ENCODE peak calls at places on chromosomes 1 and 21, in five cellular contexts. P is IMR-90; Q is MM.1S; D is neuronal stem cell; O is effector memory CD4-positive, alpha-beta T cell. A is an unnamed sample.

GRCh38 chr1:235628316-235629006 is 21.1 kb downstream of the GNG4 start:
- DNase-seq in P (no peak), Q (no peak), D (no peak), O (no peak), A (no peak)

GRCh38 chr1:227318003-227318851 is at the start of gene CDC42BPA:
- DNase-seq in P (peak; percentile 87), Q (peak; percentile 71), D (peak; percentile 77), O (no peak), A (peak; percentile 49)

GRCh38 chr1:6294868-6295556 is 34.1 kb upstream of the GPR153 start:
- DNase-seq in P (no peak), Q (no peak), D (no peak), O (no peak), A (peak; percentile 26)

GRCh38 chr1:230936475-230936874 is 42.2 kb downstream of the TTC13 start:
- DNase-seq in P (no peak), Q (no peak), D (no peak), O (no peak), A (no peak)

GRCh38 chr1:204250428-204251030 is 36.7 kb upstream of the GOLT1A start:
- DNase-seq in P (peak; percentile 9), Q (no peak), D (no peak), O (no peak), A (no peak)

GRCh38 chr1:11822091-11822490 is 16.1 kb downstream of the CLCN6 start:
- DNase-seq in P (peak; percentile 68), Q (no peak), D (no peak), O (no peak), A (no peak)

GRCh38 chr1:192367436-192367835 is 50.6 kb downstream of the RGS21 start:
- DNase-seq in P (no peak), Q (no peak), D (no peak), O (no peak), A (no peak)

GRCh38 chr1:151130837-151131586 is 15.4 kb downstream of the SEMA6C start:
- DNase-seq in P (peak; percentile 32), Q (no peak), D (peak; percentile 85), O (peak; percentile 52), A (peak; percentile 92)

GRCh38 chr21:36759348-36760083 is 60.6 kb downstream of the SIM2 start:
- DNase-seq in P (no peak), Q (no peak), D (no peak), O (no peak), A (no peak)

GRCh38 chr1:225651376-225651871 is 1.5 kb downstream of the ENAH start:
- DNase-seq in P (peak; percentile 51), Q (no peak), D (no peak), O (no peak), A (no peak)

GRCh38 chr1:47679826-47680225 is 242.0 kb downstream of the FOXD2 start:
- DNase-seq in P (no peak), Q (no peak), D (no peak), O (no peak), A (no peak)

GRCh38 chr21:28758042-28758882 is 234.4 kb downstream of the LTN1 start:
- DNase-seq in P (no peak), Q (no peak), D (no peak), O (no peak), A (no peak)

GRCh38 chr1:237386362-237387143 is 344.6 kb downstream of the RYR2 start:
- DNase-seq in P (peak; percentile 32), Q (peak; percentile 29), D (peak; percentile 6), O (no peak), A (no peak)

GRCh38 chr1:80054129-80054528 is 1047.6 kb upstream of the ADGRL4 start:
- DNase-seq in P (peak; percentile 86), Q (no peak), D (no peak), O (no peak), A (no peak)

GRCh38 chr1:40059292-40059959 is 18.9 kb downstream of the CAP1 start:
- DNase-seq in P (peak; percentile 70), Q (peak; percentile 62), D (no peak), O (no peak), A (no peak)

GRCh38 chr1:19936061-19936750 is 12.8 kb upstream of the PLA2G2E start:
- DNase-seq in P (no peak), Q (no peak), D (no peak), O (no peak), A (no peak)

GRCh38 chr1:101244842-101245574 is 8.2 kb downstream of the S1PR1 start:
- DNase-seq in P (no peak), Q (no peak), D (no peak), O (no peak), A (no peak)

GRCh38 chr21:31260790-31261189 is 83.3 kb downstream of the TIAM1 start:
- DNase-seq in P (peak; percentile 19), Q (no peak), D (no peak), O (no peak), A (no peak)

GRCh38 chr1:161440312-161440894 is 64.9 kb upstream of the FCGR2A start:
- DNase-seq in P (peak; percentile 53), Q (peak; percentile 86), D (peak; percentile 75), O (no peak), A (peak; percentile 63)

GRCh38 chr1:205834751-205835150 is 15.2 kb downstream of the PM20D1 start:
- DNase-seq in P (no peak), Q (no peak), D (no peak), O (no peak), A (no peak)

GRCh38 chr1:171486048-171486519 is 754 bp downstream of the PRRC2C start:
- DNase-seq in P (peak; percentile 81), Q (peak; percentile 68), D (peak; percentile 42), O (peak; percentile 85), A (peak; percentile 74)

GRCh38 chr1:108708726-108709660 is 3.7 kb upstream of the FNDC7 start:
- DNase-seq in P (no peak), Q (no peak), D (no peak), O (peak; percentile 49), A (peak; percentile 49)

GRCh38 chr1:64703600-64703999 is 41.3 kb upstream of the RAVER2 start:
- DNase-seq in P (no peak), Q (no peak), D (no peak), O (no peak), A (no peak)

GRCh38 chr1:2835650-2836159 is 34.2 kb upstream of the TTC34 start:
- DNase-seq in P (no peak), Q (no peak), D (no peak), O (no peak), A (no peak)

GRCh38 chr1:68973459-68974244 is 476.8 kb upstream of the DEPDC1 start:
- DNase-seq in P (peak; percentile 44), Q (peak; percentile 80), D (no peak), O (no peak), A (no peak)

GRCh38 chr1:42768172-42768571 is 1.1 kb downstream of the C1orf50 start:
- DNase-seq in P (no peak), Q (no peak), D (no peak), O (no peak), A (no peak)

GRCh38 chr1:212482352-212483153 is 49.8 kb downstream of the NENF start:
- DNase-seq in P (peak; percentile 51), Q (no peak), D (no peak), O (no peak), A (no peak)

GRCh38 chr1:244159646-244160045 is 108.6 kb downstream of the ZBTB18 start:
- DNase-seq in P (no peak), Q (no peak), D (no peak), O (no peak), A (no peak)

GRCh38 chr1:110875216-110875731 is 2.3 kb downstream of the CD53 start:
- DNase-seq in P (no peak), Q (peak; percentile 53), D (no peak), O (no peak), A (peak; percentile 56)

DNA sequence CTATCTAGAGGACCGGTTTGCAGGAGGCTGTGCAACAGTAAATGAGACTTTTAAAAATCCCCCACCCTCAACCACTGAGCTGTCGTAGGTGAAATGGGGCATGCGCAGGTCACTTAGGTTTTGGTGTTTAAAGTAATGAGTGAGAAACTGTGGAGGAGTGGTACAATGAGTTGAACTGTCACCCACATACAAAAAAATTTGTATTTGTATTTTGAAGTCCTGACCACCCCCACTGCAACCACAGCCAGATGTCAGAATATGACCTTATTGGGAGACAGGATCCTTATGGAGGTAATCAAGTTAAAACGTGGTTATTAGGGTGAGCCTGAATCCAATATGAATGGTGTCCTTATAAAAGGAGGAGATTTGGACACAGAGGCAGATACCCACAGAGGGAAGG is 1.6 kb upstream of the IRF6 start:
- DNase-seq in P (no peak), Q (no peak), D (no peak), O (no peak), A (no peak)
- H3K27ac ChIP-seq in P (no peak overlapping the region), Q (no peak overlapping the region), D (no peak overlapping the region), O (no peak overlapping the region), A (no peak overlapping the region)

DNA sequence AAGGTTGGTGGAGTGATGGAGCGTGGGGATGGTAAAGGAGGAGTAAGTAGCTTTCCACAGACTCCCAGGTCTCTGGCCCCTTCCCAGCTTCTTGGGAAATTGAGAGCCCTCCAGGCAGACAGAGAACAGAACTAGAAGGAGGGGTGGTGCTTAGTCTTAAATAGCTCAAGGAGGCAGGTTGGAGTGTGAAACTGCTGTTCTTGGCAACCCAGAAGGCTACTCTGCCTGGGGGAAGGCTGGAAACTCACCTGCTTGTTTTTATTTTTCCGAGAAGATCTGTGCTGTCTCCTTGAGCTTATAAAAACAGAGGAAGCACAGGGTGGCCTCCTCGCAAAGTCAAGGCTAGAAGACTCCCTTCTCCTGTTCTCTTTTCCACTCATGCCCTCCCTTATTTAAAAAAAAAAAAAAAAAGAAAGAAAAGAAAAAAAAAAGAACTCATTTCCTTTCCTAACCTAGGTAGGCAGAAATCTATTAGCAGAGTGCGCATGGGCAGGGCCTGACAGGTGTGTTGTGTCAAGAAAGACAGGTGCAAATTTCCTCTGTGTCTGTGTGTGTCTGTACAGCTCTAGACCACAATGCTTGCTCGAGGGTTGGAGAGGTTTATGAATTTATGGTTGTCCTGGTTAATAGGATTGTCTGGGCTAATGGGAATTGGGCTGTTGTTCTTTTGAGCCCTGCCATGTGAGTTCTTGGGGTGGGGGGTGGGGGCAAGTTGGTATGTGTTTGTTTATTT is 2.1 kb downstream of the PROX1 start:
- DNase-seq in P (no peak), Q (peak; percentile 85), D (no peak), O (no peak), A (no peak)
- H3K4me3 ChIP-seq in P (no peak overlapping the region), Q (peak overlapping the region; percentile 80), D (peak overlapping the region; percentile 83), O (no peak overlapping the region), A (no peak overlapping the region)

DNA sequence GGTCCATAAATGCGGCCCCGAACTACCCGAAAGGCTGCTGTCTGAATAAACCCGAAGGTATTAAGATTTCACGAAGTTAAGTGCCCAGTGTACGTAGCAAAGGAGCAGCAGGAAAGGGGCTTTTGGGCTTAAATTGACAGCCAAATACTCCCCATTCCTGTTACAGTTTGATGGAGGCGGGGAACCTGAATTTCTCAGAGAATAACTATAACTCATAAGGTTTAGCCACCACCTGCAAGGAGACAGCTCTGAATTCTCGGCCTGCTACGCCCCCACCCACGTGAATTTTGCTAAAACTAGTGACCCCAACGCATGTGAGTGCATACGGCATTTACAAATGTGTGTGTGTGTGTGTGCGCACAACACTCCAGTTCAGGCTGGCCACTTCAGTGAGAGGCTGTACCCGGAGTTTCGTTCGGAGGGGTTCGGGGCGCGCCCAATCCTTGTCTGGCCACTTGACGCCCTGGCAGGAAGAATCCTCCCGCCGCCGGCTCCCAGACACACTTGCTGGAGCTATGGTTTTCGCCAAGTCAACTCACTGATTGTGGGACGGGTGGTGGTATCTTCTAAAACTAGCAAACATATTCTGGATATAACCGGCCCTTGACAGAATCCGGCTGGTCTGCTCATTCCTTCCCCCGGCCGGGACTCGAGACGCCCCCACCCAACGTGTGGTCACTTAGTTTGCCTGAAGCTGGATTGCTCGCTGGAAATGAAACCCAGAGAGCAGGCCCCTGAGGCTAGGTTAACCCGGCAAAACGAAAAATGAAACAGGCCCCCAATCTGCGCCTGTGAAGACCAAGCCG is 4.9 kb downstream of the GFI1 start:
- DNase-seq in P (no peak), Q (no peak), D (peak; percentile 37), O (no peak), A (no peak)
- H3K4me1 ChIP-seq in P (peaks cover 8% of the 10 kb centered on the region), Q (no peaks in the 10 kb centered on the region), D (peaks cover 25% of the 10 kb centered on the region), O (peaks cover 18% of the 10 kb centered on the region), A (peaks cover 42% of the 10 kb centered on the region)

GRCh38 chr1:147625274-147625986 is 44.9 kb downstream of the ACP6 start:
- DNase-seq in P (no peak), Q (no peak), D (no peak), O (no peak), A (no peak)
- H3K27ac ChIP-seq in P (no peak overlapping the region), Q (no peak overlapping the region), D (no peak overlapping the region), O (no peak overlapping the region), A (no peak overlapping the region)